ENCODE peak calls at places on chromosomes 7 and 10, in seven cellular contexts. P, A, Q, C, X, E and M are unnamed samples.

GRCh38 chr7:67918158-67918557 is 921.5 kb downstream of the TYW1 start:
- DNase-seq in C (no peak), A (no peak), P (no peak), E (no peak), X (peak; percentile 22), Q (no peak), M (no peak)

GRCh38 chr7:7051221-7051877 is 131.0 kb upstream of the C1GALT1 start:
- DNase-seq in E (no peak), C (no peak), P (no peak), Q (peak; percentile 13), X (no peak), A (peak; percentile 22), M (no peak)

GRCh38 chr7:42661312-42661711 is 250.6 kb downstream of the C7orf25 start:
- DNase-seq in C (no peak), A (no peak), X (no peak), E (no peak), Q (no peak), P (no peak), M (no peak)

GRCh38 chr7:18552943-18553584 is 57.5 kb downstream of the HDAC9 start:
- DNase-seq in P (no peak), A (no peak), Q (no peak), X (no peak), C (no peak), E (no peak), M (peak; percentile 52)

GRCh38 chr10:74078037-74078436 is 72.6 kb downstream of the AP3M1 start:
- DNase-seq in Q (no peak), C (no peak), E (no peak), X (no peak), P (no peak), A (no peak), M (no peak)

GRCh38 chr7:67346876-67347275 is 350.2 kb downstream of the TYW1 start:
- DNase-seq in A (no peak), X (no peak), E (no peak), C (no peak), P (no peak), Q (no peak), M (no peak)

GRCh38 chr10:86410542-86411124 is 44.0 kb upstream of the GRID1 start:
- DNase-seq in A (no peak), P (no peak), E (no peak), Q (no peak), X (no peak), C (no peak), M (no peak)

GRCh38 chr10:63738410-63738809 is 217.2 kb downstream of the REEP3 start:
- DNase-seq in X (no peak), A (no peak), C (peak; percentile 69), E (no peak), Q (no peak), P (no peak), M (no peak)

GRCh38 chr10:88582806-88583583 is at the start of gene RNLS:
- DNase-seq in C (peak; percentile 83), A (peak; percentile 84), E (peak; percentile 42), X (peak; percentile 81), P (peak; percentile 33), Q (peak; percentile 56), M (peak; percentile 44)

GRCh38 chr10:24992512-24993133 is 23.3 kb downstream of the ENKUR start:
- DNase-seq in P (no peak), Q (no peak), C (no peak), X (no peak), E (no peak), A (no peak), M (no peak)

GRCh38 chr10:90887555-90887954 is 15.8 kb downstream of the RPP30 start:
- DNase-seq in A (no peak), Q (no peak), P (no peak), X (no peak), E (no peak), C (no peak), M (peak; percentile 50)

GRCh38 chr10:132407846-132408278 is 10.9 kb downstream of the PWWP2B start:
- DNase-seq in C (peak; percentile 87), X (peak; percentile 92), E (peak; percentile 92), Q (no peak), P (no peak), A (no peak), M (peak; percentile 94)

GRCh38 chr7:94393251-94393758 is 1.4 kb upstream of the COL1A2 start:
- DNase-seq in P (no peak), E (no peak), X (peak; percentile 32), Q (peak; percentile 48), C (no peak), A (peak; percentile 61), M (no peak)

GRCh38 chr10:121511943-121512342 is 86.3 kb downstream of the FGFR2 start:
- DNase-seq in P (no peak), A (no peak), E (no peak), Q (no peak), X (no peak), C (no peak), M (no peak)

GRCh38 chr10:29409241-29410051 is 120.6 kb downstream of the LYZL1 start:
- DNase-seq in X (peak; percentile 90), Q (peak; percentile 69), E (peak; percentile 51), P (no peak), C (peak; percentile 86), A (peak; percentile 84), M (peak; percentile 66)

GRCh38 chr10:62492012-62492869 is 118.1 kb downstream of the ZNF365 start:
- DNase-seq in P (no peak), C (no peak), A (no peak), X (no peak), Q (no peak), E (no peak), M (no peak)

GRCh38 chr10:2210083-2210482 is 472.8 kb upstream of the ADARB2 start:
- DNase-seq in Q (no peak), C (no peak), X (no peak), A (no peak), P (no peak), E (no peak), M (no peak)

GRCh38 chr7:149662591-149663095 is 110.7 kb downstream of the ZNF467 start:
- DNase-seq in Q (peak; percentile 59), P (peak; percentile 82), C (peak; percentile 66), E (no peak), X (peak; percentile 34), A (peak; percentile 67), M (peak; percentile 24)

GRCh38 chr7:155247479-155248365 is 50.0 kb upstream of the INSIG1 start:
- DNase-seq in P (no peak), E (no peak), A (no peak), X (no peak), C (peak; percentile 24), Q (no peak), M (no peak)

GRCh38 chr7:2004841-2005351 is 227.8 kb downstream of the MAD1L1 start:
- DNase-seq in P (no peak), C (peak; percentile 24), X (no peak), Q (no peak), E (no peak), A (peak; percentile 13), M (no peak)

GRCh38 chr7:152341039-152341913 is 94.5 kb downstream of the KMT2C start:
- DNase-seq in A (no peak), P (no peak), Q (peak; percentile 22), C (no peak), E (no peak), X (peak; percentile 27), M (peak; percentile 26)

GRCh38 chr10:127855976-127856375 is 36.8 kb downstream of the CLRN3 start:
- DNase-seq in P (no peak), E (no peak), C (no peak), Q (no peak), A (no peak), X (no peak), M (no peak)

GRCh38 chr10:81068446-81068845 is 530.7 kb downstream of the SH2D4B start:
- DNase-seq in Q (no peak), E (no peak), A (no peak), C (no peak), P (no peak), X (no peak), M (no peak)

GRCh38 chr10:47246409-47247189 is 53.4 kb upstream of the GDF10 start:
- DNase-seq in Q (no peak), A (no peak), C (no peak), P (no peak), E (no peak), X (no peak), M (no peak)

GRCh38 chr10:458466-458865 is 231.0 kb downstream of the DIP2C start:
- DNase-seq in Q (no peak), A (no peak), P (no peak), C (no peak), X (no peak), E (no peak), M (no peak)

GRCh38 chr7:89259085-89259484 is 463.5 kb upstream of the TEX47 start:
- DNase-seq in C (no peak), A (no peak), P (no peak), Q (no peak), E (no peak), X (no peak), M (no peak)

GRCh38 chr10:84427903-84428650 is 99.7 kb downstream of the CCSER2 start:
- DNase-seq in E (no peak), P (no peak), X (no peak), Q (no peak), A (peak; percentile 29), C (no peak), M (peak; percentile 20)

GRCh38 chr10:86345296-86346168 is 21.1 kb downstream of the GRID1 start:
- DNase-seq in E (no peak), A (no peak), X (no peak), C (peak; percentile 35), Q (no peak), P (no peak), M (no peak)

GRCh38 chr10:72089618-72090017 is 1.3 kb upstream of the SPOCK2 start:
- DNase-seq in P (no peak), Q (no peak), C (no peak), A (no peak), E (no peak), X (no peak), M (no peak)

GRCh38 chr7:100888988-100889760 is at the start of gene UFSP1:
- DNase-seq in E (no peak), Q (no peak), A (no peak), C (peak; percentile 59), X (no peak), P (no peak), M (no peak)
- TF ChIP-seq POLR2A in E (no peak), Q (no peak), A (no peak), C (no peak), X (no peak), P (no peak), M (no peak)

GRCh38 chr10:119550802-119551201 is 8.3 kb upstream of the RGS10 start:
- DNase-seq in A (no peak), Q (no peak), X (no peak), P (no peak), E (no peak), C (no peak), M (no peak)
- H3K9me3 ChIP-seq in A (no peaks in the 10 kb centered on the region), Q (no peaks in the 10 kb centered on the region), X (no peaks in the 10 kb centered on the region), P (no peaks in the 10 kb centered on the region), E (no peaks in the 10 kb centered on the region), C (no peaks in the 10 kb centered on the region), M (no peaks in the 10 kb centered on the region)

DNA sequence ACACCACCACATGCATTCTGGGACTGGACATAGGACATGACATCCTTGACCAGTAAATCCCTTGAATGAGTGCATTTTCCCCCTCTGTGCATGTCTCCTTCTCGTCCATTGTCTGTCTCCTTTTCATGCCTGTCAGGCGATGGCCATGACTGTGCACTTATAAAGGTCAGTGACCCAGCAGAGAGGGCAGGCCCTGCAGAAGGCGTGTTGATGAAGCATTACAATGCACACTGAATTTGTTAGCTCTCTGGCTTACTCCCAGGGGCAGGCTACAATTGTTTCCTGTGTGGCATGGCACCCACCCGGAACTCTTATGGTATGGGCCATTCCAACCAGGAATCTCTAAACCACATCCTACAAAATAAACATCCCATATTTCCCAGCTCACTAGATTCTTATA is 71.1 kb downstream of the SAMD9 start:
- DNase-seq in E (no peak), P (no peak), A (no peak), C (no peak), X (no peak), Q (no peak), M (no peak)
- TF ChIP-seq POLR2A in E (no peak), P (no peak), A (no peak), C (no peak), X (no peak), Q (no peak), M (no peak)

GRCh38 chr7:138543739-138544138 is 83.7 kb downstream of the TRIM24 start:
- DNase-seq in E (no peak), C (no peak), Q (no peak), A (no peak), P (no peak), X (no peak), M (no peak)
- H3K9me3 ChIP-seq in E (no peaks in the 10 kb centered on the region), C (no peaks in the 10 kb centered on the region), Q (no peaks in the 10 kb centered on the region), A (no peaks in the 10 kb centered on the region), P (no peaks in the 10 kb centered on the region), X (no peaks in the 10 kb centered on the region), M (no peaks in the 10 kb centered on the region)